ENCODE peak calls at places on chromosomes 2 and 18, in eight cellular contexts. O, W, J, F, E, C, Q and U are unnamed samples.

GRCh38 chr2:147149589-147150245 is 695.1 kb upstream of the ACVR2A start:
- DNase-seq in J (no peak), E (no peak), C (peak), O (no peak), F (no peak), Q (no peak), W (no peak), U (no peak)

GRCh38 chr2:37896319-37896718 is 28.8 kb upstream of the RMDN2 start:
- DNase-seq in O (no peak), J (no peak), Q (no peak), E (no peak), C (no peak), F (no peak), W (peak), U (peak)

GRCh38 chr18:32847719-32848118 is 74.9 kb upstream of the KLHL14 start:
- DNase-seq in C (no peak), O (no peak), W (no peak), E (no peak), F (no peak), Q (no peak), J (no peak), U (no peak)

GRCh38 chr2:16713011-16713423 is 47.4 kb upstream of the CYRIA start:
- DNase-seq in Q (no peak), W (no peak), F (no peak), E (no peak), C (no peak), J (no peak), O (no peak), U (no peak)

GRCh38 chr2:240962371-240963064 is 35.9 kb upstream of the SNED1 start:
- DNase-seq in W (no peak), C (no peak), J (no peak), E (peak), O (no peak), Q (peak), F (no peak), U (peak)

GRCh38 chr2:222427606-222428320 is 3.4 kb downstream of the SGPP2 start:
- DNase-seq in Q (peak), J (no peak), E (no peak), C (peak), F (no peak), O (no peak), W (peak), U (no peak)

GRCh38 chr2:211216221-211216620 is 659.8 kb downstream of the CPS1 start:
- DNase-seq in E (no peak), O (no peak), F (no peak), J (no peak), Q (no peak), C (no peak), W (peak), U (no peak)

GRCh38 chr18:55587341-55588000 is 521 bp downstream of the TCF4 start:
- DNase-seq in J (no peak), W (peak), O (no peak), C (no peak), F (no peak), E (peak), Q (peak), U (peak)

GRCh38 chr2:210913461-210913860 is 357.1 kb downstream of the CPS1 start:
- DNase-seq in E (no peak), J (no peak), F (no peak), Q (no peak), W (no peak), C (no peak), O (no peak), U (no peak)

GRCh38 chr2:174846941-174847938 is 83.0 kb upstream of the CHRNA1 start:
- DNase-seq in C (peak), J (no peak), O (no peak), F (no peak), E (no peak), W (peak), Q (no peak), U (peak)

GRCh38 chr2:50513724-50514123 is 518.2 kb downstream of the NRXN1 start:
- DNase-seq in E (no peak), F (no peak), W (peak), Q (no peak), C (no peak), O (no peak), J (no peak), U (no peak)

GRCh38 chr2:200353125-200353524 is 46.6 kb downstream of the SPATS2L start:
- DNase-seq in W (no peak), Q (no peak), J (no peak), F (no peak), C (no peak), O (no peak), E (no peak), U (no peak)

GRCh38 chr2:152395132-152396024 is 60.4 kb downstream of the FMNL2 start:
- DNase-seq in J (no peak), Q (no peak), C (no peak), E (no peak), O (no peak), F (no peak), W (no peak), U (no peak)

GRCh38 chr18:27447530-27447929 is 262.4 kb upstream of the CHST9 start:
- DNase-seq in Q (no peak), W (no peak), O (no peak), F (no peak), E (no peak), J (no peak), C (no peak), U (no peak)

GRCh38 chr2:121237336-121237979 is 47.5 kb downstream of the TFCP2L1 start:
- DNase-seq in J (no peak), Q (no peak), W (no peak), O (no peak), C (no peak), F (no peak), E (peak), U (no peak)

GRCh38 chr2:232487385-232488096 is at the start of gene ECEL1:
- DNase-seq in E (peak), Q (no peak), W (no peak), J (no peak), C (no peak), O (no peak), F (no peak), U (peak)

GRCh38 chr2:20143263-20143662 is 81.7 kb downstream of the SDC1 start:
- DNase-seq in O (no peak), F (no peak), W (no peak), E (no peak), J (no peak), Q (no peak), C (no peak), U (no peak)

GRCh38 chr2:28543316-28544068 is 47.6 kb downstream of the PLB1 start:
- DNase-seq in J (no peak), O (no peak), C (no peak), Q (no peak), E (no peak), F (no peak), W (no peak), U (no peak)

GRCh38 chr2:210617732-210618330 is 61.4 kb downstream of the CPS1 start:
- DNase-seq in O (no peak), F (no peak), J (no peak), W (peak), E (no peak), Q (peak), C (peak), U (peak)

GRCh38 chr2:15638720-15639119 is 47.1 kb downstream of the DDX1 start:
- DNase-seq in O (no peak), C (no peak), Q (no peak), E (no peak), W (no peak), J (no peak), F (no peak), U (no peak)

GRCh38 chr2:16546128-16546754 is 119.4 kb downstream of the CYRIA start:
- DNase-seq in C (peak), F (no peak), O (no peak), Q (peak), J (no peak), E (no peak), W (peak), U (peak)

GRCh38 chr2:70931376-70932000 is 4.2 kb upstream of the ATP6V1B1 start:
- DNase-seq in J (no peak), O (no peak), F (no peak), W (no peak), E (peak), Q (peak), C (no peak), U (no peak)

GRCh38 chr18:58538604-58539386 is 90.1 kb downstream of the ALPK2 start:
- DNase-seq in W (peak), F (no peak), O (no peak), Q (no peak), E (no peak), C (no peak), J (no peak), U (peak)

GRCh38 chr2:38789689-38790088 is 11.7 kb downstream of the GEMIN6 start:
- DNase-seq in O (no peak), W (no peak), C (no peak), J (no peak), E (no peak), F (no peak), Q (peak), U (no peak)

GRCh38 chr2:117762454-117762853 is 52.0 kb upstream of the DDX18 start:
- DNase-seq in F (no peak), W (no peak), C (no peak), J (no peak), O (no peak), E (no peak), Q (no peak), U (no peak)

GRCh38 chr2:129765326-129766158 is 213.9 kb upstream of the RAB6C start:
- DNase-seq in J (no peak), F (no peak), O (no peak), W (no peak), C (no peak), Q (no peak), E (no peak), U (no peak)

GRCh38 chr2:129849559-129850160 is 129.8 kb upstream of the RAB6C start:
- DNase-seq in W (peak), J (no peak), O (no peak), C (peak), F (no peak), E (no peak), Q (no peak), U (peak)

GRCh38 chr2:59881214-59881613 is 672.2 kb downstream of the BCL11A start:
- DNase-seq in E (no peak), C (no peak), W (no peak), O (no peak), Q (no peak), J (no peak), F (no peak), U (no peak)

GRCh38 chr2:172734711-172735645 is 667 bp upstream of the RAPGEF4 start:
- DNase-seq in J (no peak), F (no peak), C (no peak), O (peak), W (no peak), Q (no peak), E (no peak), U (no peak)

GRCh38 chr2:23595601-23596251 is 210.7 kb downstream of the KLHL29 start:
- DNase-seq in Q (no peak), C (no peak), O (no peak), J (no peak), E (peak), W (no peak), F (no peak), U (peak)

GRCh38 chr2:144694456-144694855 is 174.5 kb upstream of the ZEB2 start:
- DNase-seq in Q (no peak), O (no peak), W (no peak), E (no peak), F (no peak), C (no peak), J (no peak), U (no peak)

GRCh38 chr2:226985227-226985946 is 149.5 kb downstream of the RHBDD1 start:
- DNase-seq in E (no peak), F (no peak), J (no peak), O (no peak), C (peak), Q (peak), W (peak), U (peak)

GRCh38 chr2:177193240-177193639 is 19.4 kb upstream of the HNRNPA3 start:
- DNase-seq in W (peak), F (no peak), J (no peak), O (no peak), C (no peak), E (no peak), Q (no peak), U (no peak)

GRCh38 chr2:199382091-199382490 is 75.6 kb downstream of the SATB2 start:
- DNase-seq in W (no peak), J (no peak), Q (no peak), F (no peak), C (no peak), O (no peak), E (no peak), U (no peak)

GRCh38 chr2:135948642-135949355 is 36.6 kb downstream of the DARS1 start:
- DNase-seq in Q (no peak), E (no peak), W (peak), J (no peak), O (no peak), F (peak), C (peak), U (no peak)

GRCh38 chr2:67854103-67854502 is 208.7 kb downstream of the C1D start:
- DNase-seq in E (no peak), O (no peak), C (no peak), Q (no peak), J (no peak), W (no peak), F (no peak), U (no peak)

GRCh38 chr2:68390114-68390513 is 25.0 kb downstream of the PLEK start:
- DNase-seq in W (no peak), E (no peak), F (no peak), C (no peak), Q (no peak), J (no peak), O (no peak), U (no peak)

GRCh38 chr2:208406474-208407451 is at the start of gene PTH2R:
- DNase-seq in C (no peak), W (no peak), Q (no peak), F (no peak), J (no peak), O (no peak), E (no peak), U (no peak)

GRCh38 chr2:108911807-108912628 is 77.0 kb downstream of the EDAR start:
- DNase-seq in C (no peak), E (peak), O (no peak), F (no peak), J (no peak), W (no peak), Q (peak), U (no peak)

GRCh38 chr2:218659988-218660358 is 490 bp downstream of the BCS1L start:
- DNase-seq in F (no peak), O (no peak), C (no peak), Q (no peak), J (no peak), E (no peak), W (no peak), U (no peak)